ENCODE peak calls at places on chromosome 18, in four cellular contexts. Q is AG10803, Z is H9, O is foreskin fibroblast. L is an unnamed sample.

GRCh38 chr18:49843131-49843530 is 29.8 kb upstream of the ACAA2 start:
- DNase-seq in Z (no peak), O (no peak), Q (no peak), L (no peak)

GRCh38 chr18:31248783-31249521 is 69.0 kb upstream of the DSG1 start:
- DNase-seq in Q (no peak), Z (no peak), O (no peak), L (no peak)

GRCh38 chr18:5253910-5254309 is 41.6 kb downstream of the ZBTB14 start:
- DNase-seq in Z (no peak), Q (no peak), O (no peak), L (no peak)

GRCh38 chr18:2683055-2683454 is 27.5 kb downstream of the SMCHD1 start:
- DNase-seq in O (no peak), Q (no peak), Z (no peak), L (no peak)

GRCh38 chr18:49560277-49561126 is 1.4 kb upstream of the LIPG start:
- DNase-seq in Z (peak), Q (no peak), O (peak), L (peak)

GRCh38 chr18:23146861-23147469 is 11.7 kb downstream of the CABLES1 start:
- DNase-seq in Q (no peak), O (no peak), Z (no peak), L (no peak)

GRCh38 chr18:8706981-8707940 is 1.9 kb downstream of the MTCL1 start:
- DNase-seq in O (peak), Q (peak), Z (peak), L (peak)

GRCh38 chr18:49650426-49650891 is 88.6 kb downstream of the LIPG start:
- DNase-seq in Z (no peak), Q (no peak), O (peak), L (no peak)

DNA sequence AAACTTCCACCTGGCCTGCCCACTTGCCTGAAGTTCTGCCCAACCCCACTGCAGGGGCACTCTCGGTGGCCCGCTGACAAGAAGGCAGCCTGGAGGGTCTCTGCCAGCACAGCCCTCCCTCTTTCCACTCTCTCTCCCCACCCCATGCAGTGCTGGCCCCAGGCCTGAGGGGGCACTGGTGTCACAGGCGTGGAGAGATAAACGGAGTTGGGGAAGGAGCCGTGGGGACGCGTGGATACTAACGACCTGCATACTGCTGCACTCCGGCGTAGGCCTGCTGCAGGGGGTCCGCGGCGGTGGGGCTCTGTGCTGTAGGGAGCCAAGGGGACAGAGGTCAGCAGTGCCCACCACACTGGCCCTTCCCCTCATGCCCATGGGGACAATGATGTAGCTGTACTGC is 299.3 kb downstream of the CELF4 start:
- DNase-seq in Z (no peak), O (no peak), Q (no peak), L (peak)
- TF ChIP-seq CTCF in Z (peak), O (no peak), Q (no peak), L (no peak)

GRCh38 chr18:27750014-27750413 is 426.9 kb downstream of the CDH2 start:
- DNase-seq in Z (peak), Q (peak), O (peak), L (peak)
- TF ChIP-seq CTCF in Z (peak), Q (peak), O (peak), L (peak)

DNA sequence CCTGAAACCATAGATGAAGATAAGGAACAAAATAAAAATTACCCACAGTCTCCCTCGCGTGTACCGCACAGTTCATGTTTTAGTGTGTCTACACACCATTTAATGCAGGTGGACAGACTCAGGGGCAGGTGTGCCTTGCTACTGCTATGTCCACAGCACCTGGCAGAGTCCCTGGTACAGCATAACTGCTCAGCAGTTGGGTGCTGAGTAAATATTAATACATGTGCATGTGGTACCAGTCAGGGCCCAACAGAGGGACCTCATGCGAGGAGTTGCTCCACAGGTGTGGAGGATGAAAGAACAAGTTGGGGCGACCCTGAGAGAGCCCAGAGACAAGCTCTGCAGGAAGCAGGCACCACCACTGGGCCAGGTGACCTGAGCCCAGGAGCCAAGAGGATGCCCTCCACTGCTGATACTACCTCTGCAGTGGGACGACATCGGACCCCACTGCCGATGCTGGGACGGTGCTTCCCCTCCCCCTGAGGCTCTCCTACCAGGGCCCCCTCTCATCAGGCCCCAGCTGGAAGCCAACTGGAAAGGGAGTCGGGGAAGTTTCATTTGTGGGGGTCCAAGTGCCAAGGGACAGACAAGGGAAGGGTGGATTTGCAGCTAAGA is 100.8 kb downstream of the NEDD4L start:
- DNase-seq in O (no peak), Z (no peak), Q (no peak), L (no peak)
- TF ChIP-seq CTCF in O (no peak), Z (no peak), Q (no peak), L (no peak)

GRCh38 chr18:711330-711692 is 1.1 kb downstream of the ENOSF1 start:
- DNase-seq in Z (no peak), O (no peak), Q (no peak), L (no peak)

GRCh38 chr18:712401-713134 is at the start of gene ENOSF1:
- DNase-seq in Q (peak), Z (peak), O (peak), L (peak)

GRCh38 chr18:710418-711300 is 1.8 kb downstream of the ENOSF1 start:
- DNase-seq in O (no peak), Z (no peak), Q (no peak), L (no peak)

GRCh38 chr18:713135-713490 is 683 bp upstream of the ENOSF1 start:
- DNase-seq in O (no peak), Z (peak), Q (no peak), L (peak)

GRCh38 chr18:711693-712400 is 583 bp downstream of the ENOSF1 start:
- DNase-seq in Q (peak), Z (no peak), O (peak), L (peak)
- TF ChIP-seq CTCF in Q (peak), Z (no peak), O (no peak), L (no peak)

GRCh38 chr18:36211612-36212065 is 24.3 kb downstream of the MOCOS start:
- DNase-seq in Z (no peak), O (peak), Q (peak), L (no peak)
- TF ChIP-seq CTCF in Z (no peak), O (no peak), Q (no peak), L (no peak)

GRCh38 chr18:28175930-28176673 is 828 bp downstream of the CDH2 start:
- DNase-seq in Z (peak), Q (no peak), O (peak), L (peak)

GRCh38 chr18:28178720-28179119 is 1.8 kb upstream of the CDH2 start:
- DNase-seq in Q (peak), O (peak), Z (no peak), L (no peak)

GRCh38 chr18:28177828-28178635 is 1.1 kb upstream of the CDH2 start:
- DNase-seq in O (peak), Q (peak), Z (peak), L (peak)

GRCh38 chr18:28176674-28176932 is 327 bp downstream of the CDH2 start:
- DNase-seq in Z (no peak), Q (no peak), O (no peak), L (no peak)

GRCh38 chr18:28176933-28177827 is at the start of gene CDH2:
- DNase-seq in Q (peak), O (peak), Z (peak), L (peak)
- TF ChIP-seq CTCF in Q (no peak), O (peak), Z (peak), L (peak)

L was measured in endothelial cell.